ENCODE peak calls at places on chromosomes 13 and 19, in eight cellular contexts. One of them, this sample, is unnamed.

GRCh38 chr19:57620673-57621348 is 6.8 kb downstream of the ZNF134 start:
- DNase-seq in progenitor cell of endocrine pancreas: no peak
- DNase-seq in nucleus accumbens: no peak
- DNase-seq in stimulated activated CD8-positive, alpha-beta memory T cell treated with anti-CD3 and anti-CD28 coated beads, Interleukin-15, amount 100 ng/mL, for 1 hour: no peak
- DNase-seq in NCI-H774: no peak
- DNase-seq in fibroblast of the aortic adventitia: peak
- DNase-seq in GM04504: no peak
- DNase-seq in NCI-H226: no peak
- DNase-seq in this sample: no peak

GRCh38 chr19:47419037-47419783 is at the start of gene MEIS3:
- DNase-seq in GM04504: no peak
- DNase-seq in NCI-H226: no peak
- DNase-seq in NCI-H774: no peak
- DNase-seq in stimulated activated CD8-positive, alpha-beta memory T cell treated with anti-CD3 and anti-CD28 coated beads, Interleukin-15, amount 100 ng/mL, for 1 hour: no peak
- DNase-seq in fibroblast of the aortic adventitia: no peak
- DNase-seq in progenitor cell of endocrine pancreas: no peak
- DNase-seq in nucleus accumbens: no peak
- DNase-seq in this sample: no peak

GRCh38 chr13:106490887-106491321 is 44.6 kb downstream of the EFNB2 start:
- DNase-seq in NCI-H226: no peak
- DNase-seq in progenitor cell of endocrine pancreas: no peak
- DNase-seq in stimulated activated CD8-positive, alpha-beta memory T cell treated with anti-CD3 and anti-CD28 coated beads, Interleukin-15, amount 100 ng/mL, for 1 hour: no peak
- DNase-seq in fibroblast of the aortic adventitia: no peak
- DNase-seq in nucleus accumbens: no peak
- DNase-seq in NCI-H774: no peak
- DNase-seq in GM04504: no peak
- DNase-seq in this sample: peak

GRCh38 chr19:46133101-46133627 is 8.7 kb upstream of the IGFL3 start:
- DNase-seq in fibroblast of the aortic adventitia: peak
- DNase-seq in progenitor cell of endocrine pancreas: peak
- DNase-seq in stimulated activated CD8-positive, alpha-beta memory T cell treated with anti-CD3 and anti-CD28 coated beads, Interleukin-15, amount 100 ng/mL, for 1 hour: no peak
- DNase-seq in GM04504: peak
- DNase-seq in nucleus accumbens: no peak
- DNase-seq in NCI-H774: peak
- DNase-seq in NCI-H226: peak
- DNase-seq in this sample: no peak

GRCh38 chr13:32001392-32001768 is 30.2 kb upstream of the FRY start:
- DNase-seq in nucleus accumbens: no peak
- DNase-seq in stimulated activated CD8-positive, alpha-beta memory T cell treated with anti-CD3 and anti-CD28 coated beads, Interleukin-15, amount 100 ng/mL, for 1 hour: no peak
- DNase-seq in progenitor cell of endocrine pancreas: no peak
- DNase-seq in NCI-H774: no peak
- DNase-seq in GM04504: peak
- DNase-seq in fibroblast of the aortic adventitia: peak
- DNase-seq in NCI-H226: peak
- DNase-seq in this sample: peak

GRCh38 chr19:48671456-48671995 is 1.3 kb downstream of the NTN5 start:
- DNase-seq in fibroblast of the aortic adventitia: no peak
- DNase-seq in GM04504: no peak
- DNase-seq in stimulated activated CD8-positive, alpha-beta memory T cell treated with anti-CD3 and anti-CD28 coated beads, Interleukin-15, amount 100 ng/mL, for 1 hour: no peak
- DNase-seq in NCI-H774: no peak
- DNase-seq in nucleus accumbens: no peak
- DNase-seq in progenitor cell of endocrine pancreas: no peak
- DNase-seq in NCI-H226: no peak
- DNase-seq in this sample: no peak

GRCh38 chr19:3073159-3073563 is 10.9 kb upstream of the TLE5 start:
- DNase-seq in fibroblast of the aortic adventitia: peak
- DNase-seq in GM04504: peak
- DNase-seq in stimulated activated CD8-positive, alpha-beta memory T cell treated with anti-CD3 and anti-CD28 coated beads, Interleukin-15, amount 100 ng/mL, for 1 hour: no peak
- DNase-seq in progenitor cell of endocrine pancreas: no peak
- DNase-seq in NCI-H226: peak
- DNase-seq in nucleus accumbens: no peak
- DNase-seq in NCI-H774: peak
- DNase-seq in this sample: no peak

GRCh38 chr13:94620286-94620896 is 18.7 kb downstream of the GPR180 start:
- DNase-seq in progenitor cell of endocrine pancreas: no peak
- DNase-seq in fibroblast of the aortic adventitia: peak
- DNase-seq in GM04504: no peak
- DNase-seq in nucleus accumbens: no peak
- DNase-seq in stimulated activated CD8-positive, alpha-beta memory T cell treated with anti-CD3 and anti-CD28 coated beads, Interleukin-15, amount 100 ng/mL, for 1 hour: no peak
- DNase-seq in NCI-H226: no peak
- DNase-seq in NCI-H774: peak
- DNase-seq in this sample: no peak

GRCh38 chr13:99486996-99487395 is 14.3 kb upstream of the TM9SF2 start:
- DNase-seq in fibroblast of the aortic adventitia: no peak
- DNase-seq in GM04504: no peak
- DNase-seq in NCI-H774: no peak
- DNase-seq in NCI-H226: no peak
- DNase-seq in progenitor cell of endocrine pancreas: no peak
- DNase-seq in stimulated activated CD8-positive, alpha-beta memory T cell treated with anti-CD3 and anti-CD28 coated beads, Interleukin-15, amount 100 ng/mL, for 1 hour: no peak
- DNase-seq in nucleus accumbens: no peak
- DNase-seq in this sample: no peak

GRCh38 chr19:53467138-53467502 is 413 bp upstream of the ZNF813 start:
- DNase-seq in progenitor cell of endocrine pancreas: peak
- DNase-seq in nucleus accumbens: no peak
- DNase-seq in NCI-H226: no peak
- DNase-seq in NCI-H774: no peak
- DNase-seq in stimulated activated CD8-positive, alpha-beta memory T cell treated with anti-CD3 and anti-CD28 coated beads, Interleukin-15, amount 100 ng/mL, for 1 hour: no peak
- DNase-seq in GM04504: no peak
- DNase-seq in fibroblast of the aortic adventitia: no peak
- DNase-seq in this sample: no peak

GRCh38 chr19:55676384-55676783 is 1.4 kb downstream of the EPN1 start:
- DNase-seq in fibroblast of the aortic adventitia: peak
- DNase-seq in NCI-H226: no peak
- DNase-seq in GM04504: no peak
- DNase-seq in nucleus accumbens: no peak
- DNase-seq in progenitor cell of endocrine pancreas: no peak
- DNase-seq in stimulated activated CD8-positive, alpha-beta memory T cell treated with anti-CD3 and anti-CD28 coated beads, Interleukin-15, amount 100 ng/mL, for 1 hour: no peak
- DNase-seq in NCI-H774: no peak
- DNase-seq in this sample: no peak

This sample was measured in B cell.